ENCODE peak calls at places on chromosomes 6 and 20, in ten cellular contexts. U is upper lobe of right lung, N is GM12878, Q is A549, G is tibial artery, H is GM13977, I is OCI-LY7, L is AG04450, V is fibroblast of the aortic adventitia, R is RWPE1. Z is an unnamed sample.

GRCh38 chr6:166104107-166104506 is 63.5 kb downstream of the TBXT start:
- DNase-seq in H (no peak), L (peak), G (no peak), N (no peak), Q (no peak), V (peak), R (no peak), I (no peak), U (no peak), Z (no peak)

GRCh38 chr20:53934421-53935352 is 135.7 kb downstream of the BCAS1 start:
- DNase-seq in V (peak), G (no peak), U (no peak), L (no peak), N (no peak), R (peak), I (peak), Q (no peak), H (peak), Z (no peak)

GRCh38 chr20:37651932-37652331 is 41.9 kb upstream of the CTNNBL1 start:
- DNase-seq in Q (peak), N (no peak), U (peak), R (peak), L (no peak), I (peak), G (no peak), H (peak), V (peak), Z (peak)

GRCh38 chr20:32337937-32338661 is 20.0 kb upstream of the ASXL1 start:
- DNase-seq in L (no peak), U (no peak), V (no peak), Q (no peak), G (no peak), I (no peak), H (no peak), N (no peak), R (no peak), Z (no peak)

GRCh38 chr20:47298624-47299023 is 57.9 kb downstream of the ZMYND8 start:
- DNase-seq in I (no peak), Q (no peak), U (no peak), G (peak), H (no peak), V (no peak), L (no peak), N (no peak), R (no peak), Z (no peak)

GRCh38 chr6:81772741-81773140 is 20.3 kb upstream of the TENT5A start:
- DNase-seq in N (peak), V (no peak), H (no peak), R (peak), L (no peak), U (no peak), G (no peak), I (no peak), Q (no peak), Z (no peak)

GRCh38 chr20:52192296-52193007 is 873 bp upstream of the ZFP64 start:
- DNase-seq in U (peak), I (peak), V (peak), R (peak), L (no peak), N (peak), G (no peak), H (peak), Q (peak), Z (no peak)

GRCh38 chr20:10696650-10697049 is 22.9 kb upstream of the JAG1 start:
- DNase-seq in Q (no peak), R (no peak), N (no peak), I (peak), G (no peak), V (no peak), H (peak), L (no peak), U (no peak), Z (peak)

GRCh38 chr6:150142304-150142656 is 564 bp upstream of the PPP1R14C start:
- DNase-seq in R (peak), N (no peak), U (peak), G (no peak), V (peak), Q (no peak), L (no peak), I (no peak), H (no peak), Z (peak)

GRCh38 chr6:6230286-6230685 is 90.2 kb downstream of the F13A1 start:
- DNase-seq in Q (no peak), N (no peak), R (no peak), H (no peak), V (no peak), U (no peak), I (peak), G (no peak), L (no peak), Z (no peak)

GRCh38 chr6:12504325-12504966 is 212.1 kb upstream of the PHACTR1 start:
- DNase-seq in L (no peak), G (no peak), Q (no peak), N (peak), I (peak), H (peak), V (no peak), U (no peak), R (peak), Z (no peak)

GRCh38 chr6:40722553-40723258 is 135.5 kb upstream of the LRFN2 start:
- DNase-seq in U (no peak), L (no peak), G (no peak), V (no peak), H (no peak), I (no peak), Q (no peak), R (no peak), N (no peak), Z (no peak)

GRCh38 chr6:36033935-36034334 is 6.3 kb downstream of the MAPK14 start:
- DNase-seq in H (no peak), R (no peak), U (no peak), N (no peak), V (peak), G (no peak), Q (no peak), I (no peak), L (no peak), Z (no peak)

GRCh38 chr6:36853325-36853724 is 14.1 kb upstream of the CPNE5 start:
- DNase-seq in I (no peak), N (no peak), U (no peak), L (peak), H (no peak), R (peak), G (peak), Q (no peak), V (peak), Z (no peak)

GRCh38 chr20:35539756-35540212 is 2.1 kb upstream of the ERGIC3 start:
- DNase-seq in Q (no peak), U (peak), R (no peak), L (no peak), I (peak), H (no peak), V (no peak), G (no peak), N (peak), Z (peak)

GRCh38 chr6:7188492-7188891 is 80.7 kb downstream of the RREB1 start:
- DNase-seq in L (no peak), V (no peak), G (no peak), N (peak), U (no peak), R (no peak), I (peak), H (peak), Q (no peak), Z (no peak)

GRCh38 chr6:44257007-44257752 is at the start of gene SLC35B2:
- DNase-seq in G (peak), Q (peak), V (peak), N (no peak), I (peak), L (no peak), R (peak), U (peak), H (peak), Z (peak)

GRCh38 chr20:63007472-63007721 is 633 bp upstream of the BHLHE23 start:
- DNase-seq in N (no peak), G (no peak), Q (no peak), I (no peak), R (no peak), H (no peak), L (no peak), U (no peak), V (no peak), Z (no peak)

GRCh38 chr20:4476903-4477302 is 244.8 kb upstream of the PRND start:
- DNase-seq in Q (no peak), U (no peak), R (no peak), N (no peak), H (no peak), G (peak), I (no peak), L (no peak), V (no peak), Z (no peak)

GRCh38 chr6:134047673-134048072 is 4.8 kb downstream of the SLC2A12 start:
- DNase-seq in N (no peak), V (no peak), U (peak), R (no peak), Q (no peak), H (no peak), L (no peak), I (no peak), G (peak), Z (no peak)

GRCh38 chr6:23349521-23350147 is 776.4 kb upstream of the NRSN1 start:
- DNase-seq in G (no peak), Q (peak), V (peak), I (no peak), U (no peak), L (peak), N (no peak), R (peak), H (no peak), Z (no peak)

GRCh38 chr20:61619751-61620150 is 367.7 kb downstream of the CDH4 start:
- DNase-seq in H (no peak), L (no peak), Q (no peak), V (no peak), R (no peak), G (no peak), N (no peak), U (no peak), I (no peak), Z (no peak)

GRCh38 chr6:16729183-16729696 is 32.0 kb downstream of the ATXN1 start:
- DNase-seq in N (no peak), Q (peak), V (peak), R (no peak), G (no peak), U (no peak), I (no peak), H (no peak), L (no peak), Z (no peak)

GRCh38 chr20:17747431-17747846 is 47.7 kb downstream of the BANF2 start:
- DNase-seq in I (no peak), L (peak), G (no peak), U (no peak), N (no peak), Q (peak), H (no peak), V (peak), R (peak), Z (no peak)

GRCh38 chr20:32354592-32355416 is 3.3 kb upstream of the ASXL1 start:
- DNase-seq in R (no peak), G (no peak), V (peak), L (no peak), N (peak), U (no peak), I (no peak), H (peak), Q (peak), Z (no peak)

GRCh38 chr6:143268439-143268838 is 182.1 kb downstream of the ADAT2 start:
- DNase-seq in I (no peak), H (no peak), L (no peak), N (no peak), Q (no peak), V (no peak), U (no peak), G (no peak), R (no peak), Z (no peak)

GRCh38 chr20:23167436-23167835 is 81.3 kb upstream of the CD93 start:
- DNase-seq in Q (no peak), L (no peak), I (no peak), H (no peak), N (no peak), R (no peak), U (no peak), G (no peak), V (peak), Z (no peak)

GRCh38 chr20:20685635-20686034 is 26.8 kb downstream of the RALGAPA2 start:
- DNase-seq in U (no peak), N (no peak), V (no peak), R (no peak), G (no peak), L (no peak), Q (no peak), H (no peak), I (no peak), Z (no peak)

GRCh38 chr6:87444362-87444761 is 28.4 kb upstream of the SLC35A1 start:
- DNase-seq in L (no peak), R (no peak), U (no peak), G (no peak), V (no peak), Q (no peak), H (no peak), N (no peak), I (no peak), Z (no peak)

GRCh38 chr20:11929947-11930346 is 12.3 kb downstream of the BTBD3 start:
- DNase-seq in N (no peak), I (no peak), H (no peak), V (no peak), G (no peak), L (no peak), Q (no peak), R (no peak), U (no peak), Z (no peak)
- TF ChIP-seq CTCF in N (no peak), I (no peak), H (no peak), V (no peak), G (no peak), L (no peak), Q (no peak), R (no peak), U (no peak), Z (no peak)

GRCh38 chr20:44850883-44851282 is 34.6 kb upstream of the YWHAB start:
- DNase-seq in H (no peak), V (no peak), G (no peak), L (no peak), I (no peak), N (no peak), Q (no peak), U (no peak), R (no peak), Z (no peak)

GRCh38 chr20:44848254-44849015 is 37.1 kb upstream of the YWHAB start:
- DNase-seq in L (no peak), H (no peak), V (no peak), I (no peak), N (no peak), R (peak), G (no peak), U (no peak), Q (no peak), Z (no peak)

GRCh38 chr20:44851545-44851944 is 34.0 kb upstream of the YWHAB start:
- DNase-seq in H (no peak), U (no peak), L (no peak), Q (no peak), R (no peak), V (no peak), N (no peak), I (no peak), G (no peak), Z (no peak)

GRCh38 chr20:44850272-44850671 is 35.2 kb upstream of the YWHAB start:
- DNase-seq in R (peak), Q (no peak), H (no peak), N (no peak), G (no peak), I (no peak), U (no peak), L (no peak), V (no peak), Z (no peak)

GRCh38 chr20:44849712-44850111 is 35.8 kb upstream of the YWHAB start:
- DNase-seq in I (no peak), V (no peak), N (no peak), G (no peak), U (no peak), Q (no peak), R (peak), H (no peak), L (no peak), Z (no peak)
- TF ChIP-seq CTCF in I (peak), V (no peak), N (no peak), G (no peak), U (no peak), Q (no peak), R (no peak), H (no peak), L (no peak), Z (no peak)

GRCh38 chr20:57918546-57918945 is 208.7 kb upstream of the PMEPA1 start:
- DNase-seq in R (no peak), I (no peak), U (peak), H (no peak), G (no peak), V (no peak), N (no peak), Q (no peak), L (no peak), Z (no peak)
- TF ChIP-seq CTCF in R (no peak), I (no peak), U (no peak), H (no peak), G (no peak), V (no peak), N (no peak), Q (no peak), L (no peak), Z (no peak)

GRCh38 chr20:45890077-45890996 is 671 bp downstream of the NEURL2 start:
- DNase-seq in I (peak), L (no peak), U (peak), R (peak), Q (peak), H (peak), V (peak), N (no peak), G (peak), Z (peak)

GRCh38 chr20:45892828-45893500 is 1.8 kb downstream of the CTSA start:
- DNase-seq in G (no peak), U (no peak), V (no peak), L (no peak), Q (no peak), R (peak), I (no peak), N (no peak), H (no peak), Z (no peak)

GRCh38 chr20:45890997-45891983 is at the start of the genes CTSA and NEURL2:
- DNase-seq in R (peak), L (peak), N (peak), G (peak), V (peak), I (peak), H (peak), Q (peak), U (peak), Z (peak)

GRCh38 chr20:45893831-45894230 is 2.7 kb downstream of the CTSA start:
- DNase-seq in G (no peak), V (no peak), I (no peak), U (no peak), R (no peak), L (no peak), Q (no peak), N (no peak), H (no peak), Z (no peak)

DNA sequence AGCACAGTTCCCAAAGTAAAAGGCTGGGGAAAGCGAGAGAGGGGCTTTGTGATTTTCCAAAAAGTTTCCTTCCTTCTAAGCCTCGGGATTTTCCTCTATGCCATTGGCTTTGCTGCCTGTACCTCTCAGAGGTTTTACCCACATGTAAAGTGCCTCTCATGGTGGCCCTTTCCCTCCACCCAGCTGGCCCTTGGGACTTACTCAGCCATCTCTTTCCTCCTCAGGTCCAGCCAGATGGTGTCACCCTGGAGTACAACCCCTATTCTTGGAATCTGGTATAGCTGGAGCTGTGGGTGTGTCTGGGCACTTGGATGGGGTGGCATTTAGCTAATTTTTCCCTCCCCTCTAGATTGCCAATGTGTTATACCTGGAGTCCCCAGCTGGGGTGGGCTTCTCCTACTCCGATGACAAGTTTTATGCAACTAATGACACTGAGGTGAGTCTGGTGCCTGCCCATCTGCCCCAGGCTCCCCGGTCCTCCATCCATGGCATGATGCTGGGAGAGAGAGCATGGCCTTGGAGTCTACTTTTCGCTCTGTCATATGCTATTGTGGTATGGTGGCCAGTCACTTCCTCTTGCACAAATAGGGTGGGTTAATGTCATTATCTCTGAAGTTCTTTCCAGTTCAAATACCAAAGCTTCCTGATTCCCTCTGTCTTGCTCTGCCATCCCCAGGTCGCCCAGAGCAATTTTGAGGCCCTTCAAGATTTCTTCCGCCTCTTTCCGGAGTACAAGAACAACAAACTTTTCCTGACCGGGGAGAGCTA is 1.1 kb downstream of the CTSA start:
- DNase-seq in G (no peak), V (peak), H (no peak), Q (peak), R (peak), N (no peak), L (no peak), U (no peak), I (no peak), Z (no peak)
- TF ChIP-seq CTCF in G (no peak), V (peak), H (no peak), Q (no peak), R (no peak), N (no peak), L (peak), U (peak), I (no peak), Z (no peak)

GRCh38 chr6:42175860-42176259 is 2.7 kb downstream of the GUCA1A start:
- DNase-seq in R (no peak), G (no peak), L (no peak), U (no peak), V (no peak), H (no peak), N (no peak), I (peak), Q (no peak), Z (no peak)
- TF ChIP-seq CTCF in R (no peak), G (no peak), L (peak), U (no peak), V (peak), H (peak), N (no peak), I (peak), Q (peak), Z (no peak)

DNA sequence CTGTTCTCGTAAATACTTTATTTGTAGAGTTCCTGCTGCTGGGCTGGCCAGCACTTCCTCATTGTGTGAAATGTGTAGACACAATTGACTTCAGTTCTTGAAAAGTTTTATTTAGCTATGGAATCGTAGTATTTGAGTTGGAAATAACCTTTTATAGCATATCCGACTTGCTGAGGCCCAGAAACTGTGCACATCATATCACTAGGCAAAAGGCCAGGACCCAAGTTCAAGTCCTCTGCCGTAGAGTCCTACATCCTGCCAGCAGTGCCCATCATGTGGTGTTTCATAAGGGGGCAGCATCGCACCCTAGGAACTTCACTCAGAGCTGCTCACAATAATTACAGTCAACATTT is 207.7 kb upstream of the SNX9 start:
- DNase-seq in G (peak), I (no peak), N (no peak), R (no peak), V (no peak), L (no peak), Q (no peak), U (no peak), H (no peak), Z (no peak)
- TF ChIP-seq CTCF in G (no peak), I (peak), N (no peak), R (no peak), V (no peak), L (peak), Q (no peak), U (no peak), H (peak), Z (no peak)